ENCODE peak calls at places on chromosome 6, in ten cellular contexts. Y is HCT116; D is neural crest cell; F is psoas muscle; H is heart right ventricle; Q is activated CD4-positive, alpha-beta T cell treated with anti-CD3 and anti-CD28 coated beads, Interleukin-2, amount 10 ng/mL, durations not matched to agents 7 days and 5 days; R is coronary artery; S is AG04450; G is activated naive CD8-positive, alpha-beta T cell treated with anti-CD3 and anti-CD28 coated beads, Interleukin-2, amount 50 U/mL, for 16 hours; M is T-helper 9 cell. T is an unnamed sample.

GRCh38 chr6:32519910-32520258 is 10.2 kb downstream of the HLA-DRB5 start:
- DNase-seq in Y (no peak), D (no peak), F (no peak), H (no peak), Q (no peak), R (no peak), S (no peak), G (no peak), M (no peak), T (no peak)

GRCh38 chr6:28643017-28643740 is 117.5 kb downstream of the GPX5 start:
- DNase-seq in Y (peak), D (peak), F (no peak), H (no peak), Q (no peak), R (no peak), S (peak), G (no peak), M (no peak), T (no peak)

GRCh38 chr6:87710090-87710489 is 8.1 kb upstream of the AKIRIN2 start:
- DNase-seq in Y (no peak), D (no peak), F (no peak), H (no peak), Q (no peak), R (no peak), S (no peak), G (no peak), M (no peak), T (no peak)

GRCh38 chr6:52420668-52421358 is 671 bp downstream of the EFHC1 start:
- DNase-seq in Y (no peak), D (peak), F (no peak), H (no peak), Q (no peak), R (no peak), S (no peak), G (no peak), M (no peak), T (no peak)

GRCh38 chr6:132937466-132937906 is 123.1 kb downstream of the RPS12 start:
- DNase-seq in Y (peak), D (peak), F (no peak), H (no peak), Q (peak), R (no peak), S (no peak), G (no peak), M (no peak), T (no peak)

GRCh38 chr6:26305097-26305841 is 59.7 kb upstream of the BTN3A2 start:
- DNase-seq in Y (peak), D (peak), F (peak), H (peak), Q (peak), R (no peak), S (no peak), G (peak), M (no peak), T (no peak)

GRCh38 chr6:149045404-149045803 is 272.1 kb upstream of the TAB2 start:
- DNase-seq in Y (no peak), D (no peak), F (no peak), H (no peak), Q (peak), R (no peak), S (no peak), G (no peak), M (no peak), T (no peak)

GRCh38 chr6:70310063-70310694 is 7.3 kb upstream of the COL9A1 start:
- DNase-seq in Y (peak), D (no peak), F (no peak), H (no peak), Q (peak), R (no peak), S (no peak), G (no peak), M (no peak), T (no peak)

GRCh38 chr6:156659317-156660198 is 117.6 kb upstream of the ARID1B start:
- DNase-seq in Y (no peak), D (no peak), F (no peak), H (no peak), Q (no peak), R (no peak), S (no peak), G (no peak), M (no peak), T (no peak)